ENCODE peak calls at places on chromosomes 4 and X, in five cellular contexts. Y is lower lobe of right lung, X is A549, G is transverse colon, Z is Peyer's patch. B is an unnamed sample.

GRCh38 chr4:138217567-138217966 is 24.6 kb downstream of the SLC7A11 start:
- DNase-seq in X (no peak), Z (no peak), Y (no peak), G (no peak), B (no peak)

GRCh38 chrX:17411189-17411588 is 36.2 kb downstream of the NHS start:
- DNase-seq in Z (no peak), X (no peak), Y (no peak), G (no peak), B (no peak)

GRCh38 chrX:1659664-1660461 is 45.0 kb downstream of the ASMT start:
- DNase-seq in G (no peak), X (no peak), Y (no peak), Z (no peak), B (peak)

GRCh38 chrX:154519389-154519788 is 3.4 kb upstream of the FAM3A start:
- DNase-seq in G (no peak), Z (no peak), Y (no peak), X (no peak), B (no peak)

GRCh38 chr4:157115613-157116340 is 39.8 kb downstream of the GLRB start:
- DNase-seq in Z (no peak), Y (no peak), X (peak), G (no peak), B (no peak)

GRCh38 chr4:80006935-80007744 is 65.9 kb downstream of the ANTXR2 start:
- DNase-seq in Z (no peak), Y (no peak), X (no peak), G (no peak), B (no peak)

GRCh38 chr4:8599657-8600056 is 7.1 kb downstream of the CPZ start:
- DNase-seq in G (no peak), Y (no peak), X (peak), Z (no peak), B (no peak)

GRCh38 chr4:19880205-19880604 is 371.5 kb upstream of the SLIT2 start:
- DNase-seq in X (no peak), G (no peak), Y (no peak), Z (no peak), B (no peak)

GRCh38 chr4:33357121-33357520 is 2637.0 kb downstream of the PCDH7 start:
- DNase-seq in Y (no peak), Z (no peak), G (no peak), X (no peak), B (no peak)

GRCh38 chrX:46642145-46642544 is 68.6 kb downstream of the CHST7 start:
- DNase-seq in X (peak), Z (no peak), G (no peak), Y (no peak), B (no peak)

GRCh38 chr4:24884925-24885324 is 27.9 kb downstream of the CCDC149 start:
- DNase-seq in X (no peak), G (no peak), Z (no peak), Y (no peak), B (no peak)

GRCh38 chr4:145299380-145300076 is 119.1 kb upstream of the OTUD4 start:
- DNase-seq in G (no peak), Y (no peak), X (no peak), Z (no peak), B (no peak)

GRCh38 chr4:152109585-152110509 is 349.0 kb upstream of the GATB start:
- DNase-seq in Z (no peak), G (no peak), Y (no peak), X (no peak), B (no peak)

GRCh38 chr4:157992038-157992706 is 180.7 kb downstream of the GASK1B start:
- DNase-seq in G (no peak), X (peak), Y (no peak), Z (no peak), B (no peak)

GRCh38 chrX:10722804-10723364 is 102.5 kb upstream of the MID1 start:
- DNase-seq in Y (no peak), Z (peak), X (peak), G (peak), B (no peak)

GRCh38 chr4:71449878-71450277 is 111.1 kb downstream of the SLC4A4 start:
- DNase-seq in G (no peak), X (no peak), Z (no peak), Y (no peak), B (no peak)

GRCh38 chrX:43560247-43560946 is 95.7 kb upstream of the MAOA start:
- DNase-seq in G (peak), Y (no peak), Z (no peak), X (no peak), B (no peak)

GRCh38 chrX:24619647-24620046 is 27.5 kb downstream of the PCYT1B start:
- DNase-seq in Z (no peak), X (peak), Y (no peak), G (no peak), B (no peak)

GRCh38 chr4:163395758-163396157 is 52.1 kb downstream of the NPY5R start:
- DNase-seq in G (no peak), Z (no peak), X (no peak), Y (no peak), B (no peak)

GRCh38 chrX:48715876-48716502 is 19.5 kb downstream of the SUV39H1 start:
- DNase-seq in Z (no peak), Y (no peak), G (no peak), X (no peak), B (no peak)

GRCh38 chr4:114807759-114808404 is 209.3 kb downstream of the UGT8 start:
- DNase-seq in Y (no peak), Z (no peak), X (peak), G (no peak), B (no peak)

GRCh38 chr4:77235289-77235854 is 78.4 kb downstream of the CCNG2 start:
- DNase-seq in G (no peak), Y (no peak), X (no peak), Z (no peak), B (no peak)

GRCh38 chrX:48890934-48891401 is 6.6 kb downstream of the TIMM17B start:
- DNase-seq in G (no peak), Z (peak), X (no peak), Y (peak), B (no peak)

GRCh38 chr4:168656055-168656660 is 159.3 kb downstream of the PALLD start:
- DNase-seq in G (no peak), X (no peak), Y (no peak), Z (no peak), B (no peak)

GRCh38 chr4:118834960-118835895 is 698 bp downstream of the SEC24D start:
- DNase-seq in G (peak), Y (peak), Z (peak), X (peak), B (peak)

GRCh38 chr4:54102747-54103146 is 2.8 kb downstream of the GSX2 start:
- DNase-seq in Y (no peak), G (no peak), X (no peak), Z (no peak), B (no peak)

GRCh38 chr4:123244233-123244632 is 152.4 kb upstream of the SPRY1 start:
- DNase-seq in Z (no peak), Y (peak), X (peak), G (peak), B (peak)

GRCh38 chr4:184448828-184449227 is 25.5 kb downstream of the IRF2 start:
- DNase-seq in Z (peak), X (no peak), G (peak), Y (peak), B (peak)

GRCh38 chrX:142214081-142214480 is 9.0 kb upstream of the MAGEC2 start:
- DNase-seq in Y (no peak), Z (no peak), X (no peak), G (no peak), B (no peak)

GRCh38 chrX:38571058-38571457 is 9.7 kb downstream of the TSPAN7 start:
- DNase-seq in Z (no peak), Y (no peak), G (no peak), X (no peak), B (no peak)

DNA sequence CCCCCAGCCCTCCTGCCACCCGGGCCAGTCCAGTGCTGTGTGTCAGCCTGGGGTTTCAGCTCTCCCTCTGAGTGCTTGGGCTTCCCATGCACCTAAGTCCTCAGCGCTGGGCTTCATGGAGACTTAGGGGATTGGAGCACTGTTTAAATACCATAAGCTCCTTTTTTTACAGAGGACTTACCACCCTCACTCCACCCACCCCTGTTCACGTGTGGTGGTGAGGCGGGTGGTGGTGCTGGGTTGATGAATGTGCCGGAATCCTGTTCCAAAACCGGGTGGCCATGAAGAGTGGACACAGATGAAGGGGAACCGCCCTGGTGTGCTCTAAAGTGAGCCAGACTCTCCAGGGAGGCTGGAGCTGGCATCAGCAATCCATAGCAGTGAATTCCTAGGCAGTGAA is 66.8 kb downstream of the PSAPL1 start:
- DNase-seq in G (no peak), Z (no peak), X (no peak), Y (no peak), B (no peak)
- H3K4me3 ChIP-seq in G (no peak), Z (no peak), X (no peak), Y (no peak), B (no peak)

DNA sequence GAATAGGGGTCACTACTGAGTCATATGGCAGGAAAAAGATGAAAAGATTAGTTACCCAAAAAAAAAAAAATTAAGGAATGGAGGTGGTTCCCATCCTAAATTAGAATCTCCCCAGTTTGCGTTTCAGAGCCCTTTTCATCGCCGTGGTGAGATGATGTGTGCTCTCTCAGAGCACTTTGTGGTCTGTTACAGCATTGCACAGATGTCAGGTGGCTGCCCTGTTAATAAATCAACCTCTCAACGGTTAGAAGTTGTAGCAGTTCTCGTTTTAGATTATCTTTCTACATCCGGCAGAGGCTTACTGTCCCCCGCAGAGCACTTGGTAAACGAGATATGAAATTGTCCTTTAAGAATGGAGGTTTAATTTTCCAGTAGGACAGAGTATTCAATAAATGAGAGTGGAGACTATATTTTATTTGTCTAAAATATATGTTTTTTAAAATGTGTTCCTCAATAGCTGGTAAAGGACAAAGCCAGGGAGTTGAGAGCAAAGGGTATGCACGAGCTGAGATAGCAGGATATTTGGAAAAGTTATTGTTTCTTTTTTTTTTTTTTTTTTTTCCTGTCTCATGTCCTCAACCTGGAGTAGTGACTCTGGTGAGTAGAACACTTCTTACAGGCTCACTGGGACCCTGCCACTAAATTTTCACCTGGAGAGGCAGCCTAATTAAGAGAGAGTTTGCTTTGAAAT is 26.9 kb downstream of the AFF1 start:
- DNase-seq in Z (peak), Y (no peak), X (peak), G (peak), B (no peak)
- H3K4me3 ChIP-seq in Z (no peak), Y (no peak), X (no peak), G (no peak), B (no peak)

DNA sequence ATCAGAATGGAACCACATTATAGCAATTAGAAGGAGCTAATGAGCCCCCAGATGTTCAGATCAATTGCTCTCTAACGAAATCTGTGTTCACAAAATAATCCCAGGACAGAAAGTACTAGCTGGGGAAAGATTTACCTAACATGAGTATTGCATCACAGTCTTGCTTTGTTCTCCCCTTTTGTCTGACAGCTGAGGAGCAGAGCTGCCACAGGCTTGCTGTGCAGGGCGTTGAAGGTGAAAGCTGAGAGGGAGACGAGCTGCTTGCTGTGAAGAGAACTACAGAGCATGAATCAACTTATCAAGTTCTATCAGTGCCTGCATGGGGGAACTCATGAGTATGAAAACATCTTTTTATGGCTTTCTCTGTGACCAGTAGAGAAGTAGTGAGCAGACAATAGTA is 441.2 kb downstream of the CENPC start:
- DNase-seq in Z (no peak), Y (no peak), G (no peak), X (no peak), B (no peak)
- H3K4me3 ChIP-seq in Z (no peak), Y (no peak), G (no peak), X (no peak), B (no peak)

GRCh38 chrX:2888309-2888708 is 40.8 kb downstream of the ARSD start:
- DNase-seq in Y (no peak), G (no peak), Z (no peak), X (no peak), B (no peak)

GRCh38 chrX:2883770-2884169 is 45.4 kb downstream of the ARSD start:
- DNase-seq in X (no peak), G (no peak), Y (no peak), Z (no peak), B (no peak)

GRCh38 chrX:2892816-2893215 is 36.3 kb downstream of the ARSD start:
- DNase-seq in Y (no peak), X (no peak), G (no peak), Z (no peak), B (no peak)

GRCh38 chrX:2894885-2895292 is 34.2 kb downstream of the ARSD start:
- DNase-seq in X (peak), Y (no peak), G (peak), Z (no peak), B (no peak)

GRCh38 chrX:2889045-2889605 is 40.0 kb downstream of the ARSD start:
- DNase-seq in X (no peak), G (no peak), Y (no peak), Z (no peak), B (no peak)
- H3K4me3 ChIP-seq in X (peak), G (peak), Y (peak), Z (peak), B (peak)

DNA sequence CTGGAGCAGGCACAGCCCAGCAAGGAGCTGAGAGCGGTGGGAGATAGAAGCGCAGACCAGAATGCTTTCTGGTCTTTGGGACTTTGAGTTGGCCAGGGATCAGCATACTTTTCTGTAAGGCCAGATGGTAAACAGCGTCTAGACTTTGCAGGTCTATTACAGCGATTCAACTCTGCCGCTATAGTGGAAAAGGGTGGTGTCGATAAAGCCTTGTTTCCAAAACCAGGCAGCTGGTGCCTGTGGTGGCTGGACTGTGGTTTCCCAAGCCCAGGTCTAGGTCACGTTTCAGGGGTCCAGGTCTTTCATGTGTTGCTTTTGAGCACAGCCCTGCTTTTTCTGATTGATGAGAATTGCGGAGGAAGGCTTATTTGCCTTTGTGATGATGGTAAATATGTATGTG is 40.1 kb downstream of the HTT-AS start:
- DNase-seq in G (no peak), Y (no peak), X (no peak), Z (no peak), B (no peak)
- H3K4me3 ChIP-seq in G (no peak), Y (no peak), X (no peak), Z (no peak), B (no peak)

DNA sequence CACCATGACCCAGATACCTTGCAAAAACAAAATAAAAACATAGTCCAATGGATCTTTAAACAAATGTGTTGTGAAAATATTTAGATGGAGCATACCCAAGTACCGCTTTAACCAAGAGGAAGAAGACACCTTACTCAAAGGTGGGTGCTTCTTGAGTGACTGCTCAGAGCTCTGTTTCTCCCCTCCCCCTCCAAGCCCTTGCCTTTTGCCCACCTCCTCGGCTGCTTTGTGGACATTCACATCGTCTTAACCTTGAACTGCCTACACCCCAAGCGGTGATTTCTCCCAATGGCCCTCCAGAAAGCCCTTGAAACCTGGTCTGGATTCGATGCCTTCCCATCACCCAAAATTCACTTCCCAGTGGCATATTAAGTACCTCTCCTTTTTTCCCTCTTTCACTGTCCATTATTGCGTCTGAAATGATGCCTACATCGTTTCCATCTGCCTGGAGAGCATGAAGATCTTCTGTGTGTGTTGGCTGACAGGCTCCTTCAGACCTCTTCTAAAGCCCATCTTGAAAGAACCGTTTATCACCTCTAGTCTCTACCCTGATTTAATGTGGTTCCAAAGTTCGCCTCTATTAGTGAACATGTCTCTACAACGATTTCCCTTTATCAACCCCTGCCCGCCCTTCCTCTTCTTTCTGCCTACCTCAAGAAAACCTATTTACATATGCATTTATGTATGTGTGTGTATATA is 965 bp downstream of the GPRIN3 start:
- DNase-seq in X (peak), G (no peak), Z (no peak), Y (no peak), B (no peak)
- H3K4me3 ChIP-seq in X (peak), G (peak), Z (peak), Y (peak), B (no peak)

DNA sequence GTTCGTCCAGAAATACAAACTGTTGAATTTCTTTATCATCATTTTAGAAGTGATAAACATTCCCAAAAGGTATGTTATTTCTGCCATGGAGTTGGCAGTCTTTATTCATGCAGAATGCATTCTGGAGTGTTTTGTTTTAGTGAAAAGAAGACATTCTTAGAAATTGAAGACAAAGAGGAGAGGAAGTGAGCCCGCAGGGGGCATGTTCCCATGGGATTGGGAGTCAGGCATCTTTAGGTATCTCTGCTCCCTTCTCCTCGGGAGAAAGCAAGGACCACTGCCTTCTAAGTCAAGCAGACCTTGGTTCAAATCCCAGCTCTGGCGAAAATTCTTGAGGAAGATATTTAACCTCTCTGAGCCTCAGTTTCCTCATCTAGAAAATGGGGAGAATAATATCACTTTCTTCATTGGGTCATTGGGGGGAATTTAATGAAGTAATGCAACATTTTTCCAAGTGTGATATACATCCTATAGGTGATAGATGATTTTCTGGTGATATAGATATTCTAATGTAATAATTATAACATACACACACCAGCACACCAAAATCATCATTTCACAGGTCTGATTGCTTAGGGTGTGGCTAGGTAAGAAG is 26.5 kb upstream of the CHRNA9 start:
- DNase-seq in X (no peak), G (no peak), Y (no peak), Z (no peak), B (no peak)
- H3K4me3 ChIP-seq in X (no peak), G (no peak), Y (no peak), Z (no peak), B (no peak)

B was measured in aorta.